ENCODE peak calls at places on chromosome 17, in ten cellular contexts. One of them, this sample, is unnamed.
A peak's percentile ranks its signal among the peaks of the same experiment; 100 is the strongest.

GRCh38 chr17:78272181-78272913 is 40.9 kb downstream of the TMEM235 start:
- DNase-seq in tibial artery: no peak
- DNase-seq in PC-3: peak; percentile 47
- DNase-seq in body of pancreas: peak; percentile 75
- DNase-seq in heart left ventricle: peak; percentile 77
- DNase-seq in CD8-positive, alpha-beta T cell: peak; percentile 34
- DNase-seq in adrenal gland: peak; percentile 58
- DNase-seq in psoas muscle: no peak
- DNase-seq in OCI-LY7: peak; percentile 64
- DNase-seq in CD8-positive, alpha-beta memory T cell: peak; percentile 80
- DNase-seq in this sample: peak; percentile 89

GRCh38 chr17:72077326-72077960 is 43.4 kb upstream of the SOX9 start:
- DNase-seq in CD8-positive, alpha-beta memory T cell: no peak
- DNase-seq in psoas muscle: no peak
- DNase-seq in OCI-LY7: no peak
- DNase-seq in heart left ventricle: no peak
- DNase-seq in body of pancreas: no peak
- DNase-seq in tibial artery: no peak
- DNase-seq in adrenal gland: no peak
- DNase-seq in CD8-positive, alpha-beta T cell: no peak
- DNase-seq in PC-3: peak; percentile 39
- DNase-seq in this sample: no peak

GRCh38 chr17:74008196-74008595 is 195.3 kb upstream of the RPL38 start:
- DNase-seq in CD8-positive, alpha-beta T cell: peak; percentile 17
- DNase-seq in PC-3: peak; percentile 36
- DNase-seq in body of pancreas: no peak
- DNase-seq in psoas muscle: no peak
- DNase-seq in OCI-LY7: peak; percentile 40
- DNase-seq in adrenal gland: no peak
- DNase-seq in tibial artery: no peak
- DNase-seq in CD8-positive, alpha-beta memory T cell: no peak
- DNase-seq in heart left ventricle: no peak
- DNase-seq in this sample: no peak

GRCh38 chr17:17439971-17440843 is 36.6 kb upstream of the MED9 start:
- DNase-seq in psoas muscle: no peak
- DNase-seq in PC-3: peak; percentile 78
- DNase-seq in heart left ventricle: peak; percentile 52
- DNase-seq in tibial artery: no peak
- DNase-seq in adrenal gland: peak; percentile 69
- DNase-seq in CD8-positive, alpha-beta memory T cell: peak; percentile 68
- DNase-seq in CD8-positive, alpha-beta T cell: peak; percentile 79
- DNase-seq in OCI-LY7: peak; percentile 75
- DNase-seq in body of pancreas: peak; percentile 75
- DNase-seq in this sample: peak; percentile 86

GRCh38 chr17:57284984-57285646 is 28.8 kb downstream of the MSI2 start:
- DNase-seq in adrenal gland: no peak
- DNase-seq in heart left ventricle: no peak
- DNase-seq in CD8-positive, alpha-beta T cell: peak; percentile 39
- DNase-seq in CD8-positive, alpha-beta memory T cell: peak; percentile 33
- DNase-seq in body of pancreas: no peak
- DNase-seq in OCI-LY7: peak; percentile 77
- DNase-seq in tibial artery: no peak
- DNase-seq in PC-3: no peak
- DNase-seq in psoas muscle: no peak
- DNase-seq in this sample: no peak

GRCh38 chr17:38667099-38667786 is 7.5 kb downstream of the EPOP start:
- DNase-seq in tibial artery: no peak
- DNase-seq in CD8-positive, alpha-beta T cell: peak; percentile 61
- DNase-seq in heart left ventricle: peak; percentile 66
- DNase-seq in CD8-positive, alpha-beta memory T cell: peak; percentile 44
- DNase-seq in OCI-LY7: peak; percentile 78
- DNase-seq in adrenal gland: peak; percentile 71
- DNase-seq in body of pancreas: peak; percentile 74
- DNase-seq in PC-3: peak; percentile 74
- DNase-seq in psoas muscle: peak; percentile 70
- DNase-seq in this sample: peak; percentile 68

GRCh38 chr17:37176683-37177082 is 199.1 kb upstream of the C17orf78 start:
- DNase-seq in psoas muscle: no peak
- DNase-seq in adrenal gland: no peak
- DNase-seq in heart left ventricle: no peak
- DNase-seq in body of pancreas: no peak
- DNase-seq in CD8-positive, alpha-beta T cell: no peak
- DNase-seq in OCI-LY7: no peak
- DNase-seq in PC-3: peak; percentile 16
- DNase-seq in CD8-positive, alpha-beta memory T cell: no peak
- DNase-seq in tibial artery: no peak
- DNase-seq in this sample: no peak

GRCh38 chr17:39090400-39090799 is 61.0 kb downstream of the PLXDC1 start:
- DNase-seq in body of pancreas: no peak
- DNase-seq in adrenal gland: no peak
- DNase-seq in psoas muscle: no peak
- DNase-seq in CD8-positive, alpha-beta T cell: no peak
- DNase-seq in CD8-positive, alpha-beta memory T cell: no peak
- DNase-seq in PC-3: no peak
- DNase-seq in tibial artery: no peak
- DNase-seq in OCI-LY7: no peak
- DNase-seq in heart left ventricle: no peak
- DNase-seq in this sample: no peak

GRCh38 chr17:752620-753219 is 656 bp upstream of the GEMIN4 start:
- DNase-seq in OCI-LY7: no peak
- DNase-seq in heart left ventricle: peak; percentile 81
- DNase-seq in CD8-positive, alpha-beta memory T cell: no peak
- DNase-seq in body of pancreas: peak; percentile 83
- DNase-seq in psoas muscle: peak; percentile 87
- DNase-seq in CD8-positive, alpha-beta T cell: no peak
- DNase-seq in PC-3: no peak
- DNase-seq in adrenal gland: peak; percentile 72
- DNase-seq in tibial artery: peak; percentile 92
- DNase-seq in this sample: peak; percentile 88

GRCh38 chr17:79815836-79816371 is 19.0 kb upstream of the CBX8 start:
- DNase-seq in heart left ventricle: no peak
- DNase-seq in CD8-positive, alpha-beta T cell: no peak
- DNase-seq in body of pancreas: no peak
- DNase-seq in tibial artery: no peak
- DNase-seq in adrenal gland: no peak
- DNase-seq in PC-3: no peak
- DNase-seq in CD8-positive, alpha-beta memory T cell: no peak
- DNase-seq in psoas muscle: no peak
- DNase-seq in OCI-LY7: no peak
- DNase-seq in this sample: no peak

GRCh38 chr17:8290043-8290442 is 1.6 kb downstream of the RANGRF start:
- DNase-seq in adrenal gland: no peak
- DNase-seq in OCI-LY7: no peak
- DNase-seq in tibial artery: no peak
- DNase-seq in body of pancreas: no peak
- DNase-seq in CD8-positive, alpha-beta memory T cell: no peak
- DNase-seq in CD8-positive, alpha-beta T cell: no peak
- DNase-seq in heart left ventricle: no peak
- DNase-seq in PC-3: peak; percentile 34
- DNase-seq in psoas muscle: no peak
- DNase-seq in this sample: no peak

GRCh38 chr17:8292639-8293395 is 2.4 kb downstream of the SLC25A35 start:
- DNase-seq in body of pancreas: no peak
- DNase-seq in psoas muscle: no peak
- DNase-seq in CD8-positive, alpha-beta memory T cell: no peak
- DNase-seq in heart left ventricle: no peak
- DNase-seq in CD8-positive, alpha-beta T cell: no peak
- DNase-seq in tibial artery: no peak
- DNase-seq in adrenal gland: no peak
- DNase-seq in PC-3: no peak
- DNase-seq in OCI-LY7: peak; percentile 72
- DNase-seq in this sample: no peak

GRCh38 chr17:8289103-8289397 is 580 bp downstream of the RANGRF start:
- DNase-seq in body of pancreas: no peak
- DNase-seq in adrenal gland: no peak
- DNase-seq in psoas muscle: peak; percentile 87
- DNase-seq in OCI-LY7: no peak
- DNase-seq in heart left ventricle: no peak
- DNase-seq in tibial artery: no peak
- DNase-seq in PC-3: no peak
- DNase-seq in CD8-positive, alpha-beta T cell: no peak
- DNase-seq in CD8-positive, alpha-beta memory T cell: no peak
- DNase-seq in this sample: no peak

GRCh38 chr17:8294814-8295316 is 335 bp downstream of the SLC25A35 start:
- DNase-seq in body of pancreas: no peak
- DNase-seq in tibial artery: no peak
- DNase-seq in adrenal gland: no peak
- DNase-seq in psoas muscle: no peak
- DNase-seq in OCI-LY7: no peak
- DNase-seq in CD8-positive, alpha-beta memory T cell: no peak
- DNase-seq in heart left ventricle: no peak
- DNase-seq in CD8-positive, alpha-beta T cell: no peak
- DNase-seq in PC-3: no peak
- DNase-seq in this sample: no peak

GRCh38 chr17:8294361-8294760 is 839 bp downstream of the SLC25A35 start:
- DNase-seq in adrenal gland: no peak
- DNase-seq in tibial artery: no peak
- DNase-seq in body of pancreas: no peak
- DNase-seq in psoas muscle: no peak
- DNase-seq in CD8-positive, alpha-beta T cell: no peak
- DNase-seq in CD8-positive, alpha-beta memory T cell: no peak
- DNase-seq in heart left ventricle: no peak
- DNase-seq in PC-3: no peak
- DNase-seq in OCI-LY7: no peak
- DNase-seq in this sample: no peak
- H3K27ac ChIP-seq in adrenal gland: no peak overlapping the region
- H3K27ac ChIP-seq in tibial artery: peak overlapping the region; percentile 84
- H3K27ac ChIP-seq in body of pancreas: peak overlapping the region; percentile 95
- H3K27ac ChIP-seq in psoas muscle: no peak overlapping the region
- H3K27ac ChIP-seq in CD8-positive, alpha-beta T cell: no peak overlapping the region
- H3K27ac ChIP-seq in CD8-positive, alpha-beta memory T cell: peak overlapping the region; percentile 81
- H3K27ac ChIP-seq in heart left ventricle: peak overlapping the region; percentile 84
- H3K27ac ChIP-seq in PC-3: no peak overlapping the region
- H3K27ac ChIP-seq in OCI-LY7: no peak overlapping the region
- H3K27ac ChIP-seq in this sample: no peak overlapping the region

DNA sequence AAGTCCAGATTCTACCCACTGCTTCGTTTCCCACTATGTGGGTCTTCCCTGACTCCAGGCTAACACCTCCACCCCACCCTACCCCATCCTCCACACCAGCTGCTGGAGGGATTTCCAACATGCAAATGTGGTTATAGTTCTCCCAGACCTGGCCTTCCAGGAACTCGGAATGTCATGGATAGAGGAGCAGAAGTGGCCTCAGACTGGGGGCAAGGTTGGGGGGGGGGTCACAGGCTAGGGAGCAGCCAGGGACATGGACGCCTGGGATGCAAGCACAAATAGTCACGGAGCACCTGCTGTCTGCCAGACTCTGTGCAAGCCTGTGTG is 2.0 kb downstream of the CAMKK1 start:
- DNase-seq in PC-3: no peak
- DNase-seq in tibial artery: no peak
- DNase-seq in adrenal gland: no peak
- DNase-seq in CD8-positive, alpha-beta T cell: no peak
- DNase-seq in psoas muscle: no peak
- DNase-seq in CD8-positive, alpha-beta memory T cell: no peak
- DNase-seq in OCI-LY7: no peak
- DNase-seq in heart left ventricle: no peak
- DNase-seq in body of pancreas: no peak
- DNase-seq in this sample: no peak
- H3K4me1 ChIP-seq in PC-3: peaks cover 68% of the 10 kb centered on the region
- H3K4me1 ChIP-seq in tibial artery: peaks cover 70% of the 10 kb centered on the region
- H3K4me1 ChIP-seq in adrenal gland: peaks cover 80% of the 10 kb centered on the region
- H3K4me1 ChIP-seq in CD8-positive, alpha-beta T cell: peaks cover 37% of the 10 kb centered on the region
- H3K4me1 ChIP-seq in psoas muscle: peaks cover 31% of the 10 kb centered on the region
- H3K4me1 ChIP-seq in CD8-positive, alpha-beta memory T cell: peaks cover 39% of the 10 kb centered on the region
- H3K4me1 ChIP-seq in OCI-LY7: peaks cover 35% of the 10 kb centered on the region
- H3K4me1 ChIP-seq in heart left ventricle: peaks cover 76% of the 10 kb centered on the region
- H3K4me1 ChIP-seq in body of pancreas: peaks cover 66% of the 10 kb centered on the region
- H3K4me1 ChIP-seq in this sample: peaks cover 71% of the 10 kb centered on the region

GRCh38 chr17:14197582-14197981 is 39.1 kb downstream of the CDRT15 start:
- DNase-seq in heart left ventricle: no peak
- DNase-seq in psoas muscle: no peak
- DNase-seq in adrenal gland: no peak
- DNase-seq in CD8-positive, alpha-beta T cell: peak; percentile 65
- DNase-seq in tibial artery: no peak
- DNase-seq in CD8-positive, alpha-beta memory T cell: peak; percentile 54
- DNase-seq in PC-3: no peak
- DNase-seq in body of pancreas: no peak
- DNase-seq in OCI-LY7: no peak
- DNase-seq in this sample: no peak

GRCh38 chr17:14198575-14198974 is 38.1 kb downstream of the CDRT15 start:
- DNase-seq in CD8-positive, alpha-beta T cell: no peak
- DNase-seq in adrenal gland: no peak
- DNase-seq in PC-3: no peak
- DNase-seq in CD8-positive, alpha-beta memory T cell: no peak
- DNase-seq in tibial artery: no peak
- DNase-seq in body of pancreas: no peak
- DNase-seq in heart left ventricle: no peak
- DNase-seq in OCI-LY7: no peak
- DNase-seq in psoas muscle: no peak
- DNase-seq in this sample: no peak

GRCh38 chr17:14196337-14196997 is 40.2 kb downstream of the CDRT15 start:
- DNase-seq in CD8-positive, alpha-beta T cell: no peak
- DNase-seq in heart left ventricle: no peak
- DNase-seq in body of pancreas: no peak
- DNase-seq in PC-3: no peak
- DNase-seq in tibial artery: no peak
- DNase-seq in OCI-LY7: peak; percentile 68
- DNase-seq in CD8-positive, alpha-beta memory T cell: no peak
- DNase-seq in psoas muscle: no peak
- DNase-seq in adrenal gland: no peak
- DNase-seq in this sample: no peak

GRCh38 chr17:14200354-14200753 is 36.3 kb downstream of the CDRT15 start:
- DNase-seq in PC-3: no peak
- DNase-seq in CD8-positive, alpha-beta memory T cell: no peak
- DNase-seq in tibial artery: no peak
- DNase-seq in OCI-LY7: no peak
- DNase-seq in body of pancreas: no peak
- DNase-seq in heart left ventricle: no peak
- DNase-seq in adrenal gland: no peak
- DNase-seq in psoas muscle: no peak
- DNase-seq in CD8-positive, alpha-beta T cell: no peak
- DNase-seq in this sample: no peak

DNA sequence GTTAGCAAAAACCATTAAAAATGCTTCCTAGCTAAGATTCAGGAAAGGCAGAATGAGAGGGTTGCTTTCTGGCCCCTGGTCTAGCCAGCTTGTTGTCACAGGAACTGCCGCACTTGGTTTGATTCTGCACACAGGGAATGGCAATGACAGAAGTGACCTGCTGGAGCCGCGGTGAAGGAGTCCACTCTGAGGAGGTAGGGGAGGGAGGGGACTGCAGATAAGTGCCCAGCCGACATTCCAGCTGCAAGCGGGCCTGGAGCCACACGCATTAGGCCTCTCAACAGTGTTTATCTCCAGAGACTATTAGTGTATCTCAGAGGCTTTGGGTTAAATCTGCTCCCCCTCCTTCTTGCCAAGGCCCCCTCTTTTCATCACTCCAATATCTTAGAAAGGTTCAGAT is 38.6 kb downstream of the CDRT15 start:
- DNase-seq in OCI-LY7: no peak
- DNase-seq in CD8-positive, alpha-beta T cell: no peak
- DNase-seq in psoas muscle: no peak
- DNase-seq in tibial artery: no peak
- DNase-seq in CD8-positive, alpha-beta memory T cell: no peak
- DNase-seq in body of pancreas: peak; percentile 47
- DNase-seq in PC-3: no peak
- DNase-seq in adrenal gland: no peak
- DNase-seq in heart left ventricle: peak; percentile 59
- DNase-seq in this sample: peak; percentile 82
- H3K4me3 ChIP-seq in OCI-LY7: no peak overlapping the region
- H3K4me3 ChIP-seq in CD8-positive, alpha-beta T cell: peak overlapping the region; percentile 13
- H3K4me3 ChIP-seq in psoas muscle: no peak overlapping the region
- H3K4me3 ChIP-seq in tibial artery: no peak overlapping the region
- H3K4me3 ChIP-seq in CD8-positive, alpha-beta memory T cell: peak overlapping the region; percentile 17
- H3K4me3 ChIP-seq in body of pancreas: no peak overlapping the region
- H3K4me3 ChIP-seq in PC-3: no peak overlapping the region
- H3K4me3 ChIP-seq in adrenal gland: no peak overlapping the region
- H3K4me3 ChIP-seq in heart left ventricle: no peak overlapping the region
- H3K4me3 ChIP-seq in this sample: no peak overlapping the region

GRCh38 chr17:46027326-46028325 is 28.6 kb downstream of the STH start:
- DNase-seq in heart left ventricle: no peak
- DNase-seq in PC-3: no peak
- DNase-seq in CD8-positive, alpha-beta memory T cell: no peak
- DNase-seq in CD8-positive, alpha-beta T cell: no peak
- DNase-seq in adrenal gland: no peak
- DNase-seq in tibial artery: no peak
- DNase-seq in OCI-LY7: no peak
- DNase-seq in psoas muscle: no peak
- DNase-seq in body of pancreas: peak; percentile 89
- DNase-seq in this sample: no peak
- H3K27ac ChIP-seq in heart left ventricle: peak overlapping the region; percentile 29
- H3K27ac ChIP-seq in PC-3: no peak overlapping the region
- H3K27ac ChIP-seq in CD8-positive, alpha-beta memory T cell: no peak overlapping the region
- H3K27ac ChIP-seq in CD8-positive, alpha-beta T cell: no peak overlapping the region
- H3K27ac ChIP-seq in adrenal gland: no peak overlapping the region
- H3K27ac ChIP-seq in tibial artery: no peak overlapping the region
- H3K27ac ChIP-seq in OCI-LY7: no peak overlapping the region
- H3K27ac ChIP-seq in psoas muscle: peak overlapping the region; percentile 44
- H3K27ac ChIP-seq in body of pancreas: peak overlapping the region; percentile 84
- H3K27ac ChIP-seq in this sample: peak overlapping the region; percentile 30

This sample was measured in upper lobe of right lung.